ENCODE peak calls at places on chromosomes 5 and 9, in four cellular contexts. One of them, this sample, is unnamed.

GRCh38 chr5:62606878-62607277 is 28.3 kb downstream of the LRRC70 start:
- DNase-seq in Peyer's patch: no peak
- DNase-seq in heart right ventricle: no peak
- DNase-seq in GM23248: no peak
- DNase-seq in this sample: no peak

GRCh38 chr9:135494791-135495559 is 5.5 kb upstream of the MRPS2 start:
- DNase-seq in GM23248: no peak
- DNase-seq in heart right ventricle: no peak
- DNase-seq in Peyer's patch: peak; percentile 30
- DNase-seq in this sample: peak; percentile 12

GRCh38 chr9:100597236-100597635 is 19.4 kb downstream of the CAVIN4 start:
- DNase-seq in Peyer's patch: no peak
- DNase-seq in GM23248: no peak
- DNase-seq in heart right ventricle: no peak
- DNase-seq in this sample: no peak

GRCh38 chr5:57117601-57118000 is 56.3 kb upstream of the GPBP1 start:
- DNase-seq in heart right ventricle: no peak
- DNase-seq in GM23248: no peak
- DNase-seq in Peyer's patch: no peak
- DNase-seq in this sample: no peak

GRCh38 chr5:122323132-122323548 is 11.1 kb downstream of the SNCAIP start:
- DNase-seq in heart right ventricle: no peak
- DNase-seq in GM23248: peak; percentile 25
- DNase-seq in Peyer's patch: no peak
- DNase-seq in this sample: peak; percentile 32

GRCh38 chr5:23506329-23507236 is 826 bp upstream of the PRDM9 start:
- DNase-seq in Peyer's patch: no peak
- DNase-seq in heart right ventricle: no peak
- DNase-seq in GM23248: peak; percentile 35
- DNase-seq in this sample: no peak

GRCh38 chr9:137689745-137690529 is 71.1 kb downstream of the EHMT1 start:
- DNase-seq in Peyer's patch: no peak
- DNase-seq in GM23248: peak; percentile 24
- DNase-seq in heart right ventricle: no peak
- DNase-seq in this sample: no peak

GRCh38 chr5:60945760-60946253 is 802 bp downstream of the NDUFAF2 start:
- DNase-seq in GM23248: peak; percentile 81
- DNase-seq in heart right ventricle: peak; percentile 14
- DNase-seq in Peyer's patch: no peak
- DNase-seq in this sample: peak; percentile 60

GRCh38 chr9:100324594-100325200 is 28.0 kb downstream of the TEX10 start:
- DNase-seq in heart right ventricle: no peak
- DNase-seq in GM23248: peak; percentile 74
- DNase-seq in Peyer's patch: no peak
- DNase-seq in this sample: no peak

GRCh38 chr9:26685857-26686256 is 206.7 kb downstream of the CAAP1 start:
- DNase-seq in Peyer's patch: no peak
- DNase-seq in heart right ventricle: no peak
- DNase-seq in GM23248: peak; percentile 29
- DNase-seq in this sample: no peak

GRCh38 chr5:124651663-124652513 is 94.6 kb downstream of the ZNF608 start:
- DNase-seq in heart right ventricle: peak; percentile 84
- DNase-seq in Peyer's patch: peak; percentile 86
- DNase-seq in GM23248: peak; percentile 90
- DNase-seq in this sample: peak; percentile 84

GRCh38 chr5:11407553-11408145 is 496.6 kb downstream of the CTNND2 start:
- DNase-seq in GM23248: no peak
- DNase-seq in heart right ventricle: no peak
- DNase-seq in Peyer's patch: no peak
- DNase-seq in this sample: no peak

GRCh38 chr9:79134654-79135053 is 437.1 kb upstream of the TLE4 start:
- DNase-seq in Peyer's patch: no peak
- DNase-seq in GM23248: peak; percentile 21
- DNase-seq in heart right ventricle: no peak
- DNase-seq in this sample: no peak

GRCh38 chr9:87594218-87594617 is 96.6 kb downstream of the DAPK1 start:
- DNase-seq in Peyer's patch: no peak
- DNase-seq in GM23248: peak; percentile 23
- DNase-seq in heart right ventricle: no peak
- DNase-seq in this sample: no peak

GRCh38 chr5:34775886-34776285 is 63.1 kb upstream of the TTC23L start:
- DNase-seq in GM23248: no peak
- DNase-seq in Peyer's patch: no peak
- DNase-seq in heart right ventricle: no peak
- DNase-seq in this sample: no peak

GRCh38 chr9:125568616-125569015 is 138.4 kb downstream of the MAPKAP1 start:
- DNase-seq in GM23248: peak; percentile 68
- DNase-seq in heart right ventricle: no peak
- DNase-seq in Peyer's patch: no peak
- DNase-seq in this sample: peak; percentile 39

GRCh38 chr9:107239474-107239873 is 43.6 kb upstream of the RAD23B start:
- DNase-seq in Peyer's patch: no peak
- DNase-seq in heart right ventricle: no peak
- DNase-seq in GM23248: peak; percentile 33
- DNase-seq in this sample: no peak

GRCh38 chr5:1737790-1738405 is 61.7 kb downstream of the MRPL36 start:
- DNase-seq in GM23248: peak; percentile 41
- DNase-seq in Peyer's patch: no peak
- DNase-seq in heart right ventricle: no peak
- DNase-seq in this sample: no peak

GRCh38 chr9:78620303-78620702 is 323.4 kb downstream of the PSAT1 start:
- DNase-seq in Peyer's patch: no peak
- DNase-seq in heart right ventricle: no peak
- DNase-seq in GM23248: peak; percentile 60
- DNase-seq in this sample: no peak

GRCh38 chr5:71533614-71534013 is 53.5 kb upstream of the MCCC2 start:
- DNase-seq in heart right ventricle: no peak
- DNase-seq in Peyer's patch: no peak
- DNase-seq in GM23248: peak; percentile 50
- DNase-seq in this sample: no peak

GRCh38 chr9:134222018-134222573 is 57.7 kb upstream of the RNU6ATAC start:
- DNase-seq in GM23248: no peak
- DNase-seq in heart right ventricle: no peak
- DNase-seq in Peyer's patch: no peak
- DNase-seq in this sample: no peak

GRCh38 chr9:135275163-135275925 is 187.9 kb downstream of the OLFM1 start:
- DNase-seq in Peyer's patch: no peak
- DNase-seq in GM23248: no peak
- DNase-seq in heart right ventricle: no peak
- DNase-seq in this sample: no peak

GRCh38 chr5:66882592-66883227 is 286.5 kb downstream of the MAST4 start:
- DNase-seq in GM23248: peak; percentile 20
- DNase-seq in Peyer's patch: no peak
- DNase-seq in heart right ventricle: no peak
- DNase-seq in this sample: no peak

DNA sequence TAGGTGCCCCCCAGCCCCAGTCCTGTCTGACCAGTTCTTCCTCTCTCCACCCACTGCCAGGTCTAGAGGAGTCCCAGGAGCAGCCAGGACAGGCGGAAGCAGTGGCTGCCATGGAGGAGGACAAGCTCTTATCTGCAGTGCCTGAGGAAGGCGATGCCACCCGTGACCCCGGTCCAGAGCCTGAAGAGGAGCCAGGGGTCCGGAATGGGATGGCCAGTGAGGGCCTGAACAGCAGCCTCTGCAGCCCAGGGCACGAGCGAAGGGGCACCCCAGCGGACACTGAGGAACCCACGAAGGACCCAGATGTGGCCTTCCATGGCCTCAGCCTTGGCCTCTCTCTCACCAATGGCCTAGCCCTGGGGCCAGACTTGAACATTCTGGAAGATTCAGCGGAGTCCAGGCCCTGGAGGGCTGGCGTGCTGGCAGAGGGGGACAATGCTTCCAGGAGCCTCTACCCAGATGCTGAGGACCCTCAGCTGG is 13.8 kb downstream of the PSD2 start:
- DNase-seq in Peyer's patch: peak; percentile 27
- DNase-seq in heart right ventricle: no peak
- DNase-seq in GM23248: no peak
- DNase-seq in this sample: no peak
- H3K27ac ChIP-seq in Peyer's patch: no peak overlapping the region
- H3K27ac ChIP-seq in heart right ventricle: no peak overlapping the region
- H3K27ac ChIP-seq in GM23248: no peak overlapping the region
- H3K27ac ChIP-seq in this sample: no peak overlapping the region

DNA sequence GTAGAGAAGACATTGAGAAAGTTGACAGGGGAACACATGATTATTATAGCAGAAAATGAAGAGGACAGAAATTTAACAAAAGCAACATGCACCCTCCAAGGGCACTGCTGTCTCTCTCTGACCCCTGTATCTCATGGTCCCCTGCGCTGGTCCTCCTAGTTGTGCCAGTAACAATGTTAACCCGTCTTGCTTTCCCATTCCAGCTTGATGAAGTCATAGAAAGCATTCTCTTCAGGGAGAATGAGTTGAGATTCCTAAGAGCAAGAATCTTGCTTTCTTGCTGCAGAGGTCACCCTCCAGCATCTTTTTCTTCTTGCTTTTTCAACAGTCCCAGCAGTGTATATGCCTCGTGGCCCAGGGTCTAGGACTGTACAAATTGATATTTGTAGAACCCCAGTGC is 279.6 kb upstream of the ADAMTSL1 start:
- DNase-seq in heart right ventricle: no peak
- DNase-seq in Peyer's patch: no peak
- DNase-seq in GM23248: no peak
- DNase-seq in this sample: no peak
- H3K4me3 ChIP-seq in heart right ventricle: no peak overlapping the region
- H3K4me3 ChIP-seq in Peyer's patch: no peak overlapping the region
- H3K4me3 ChIP-seq in GM23248: no peak overlapping the region
- H3K4me3 ChIP-seq in this sample: no peak overlapping the region

GRCh38 chr9:8235489-8235888 is 435.9 kb upstream of the DMAC1 start:
- DNase-seq in GM23248: no peak
- DNase-seq in Peyer's patch: no peak
- DNase-seq in heart right ventricle: no peak
- DNase-seq in this sample: no peak

GRCh38 chr9:8234286-8234819 is 434.8 kb upstream of the DMAC1 start:
- DNase-seq in heart right ventricle: no peak
- DNase-seq in Peyer's patch: no peak
- DNase-seq in GM23248: no peak
- DNase-seq in this sample: no peak
- H3K27ac ChIP-seq in heart right ventricle: no peak overlapping the region
- H3K27ac ChIP-seq in Peyer's patch: no peak overlapping the region
- H3K27ac ChIP-seq in GM23248: no peak overlapping the region
- H3K27ac ChIP-seq in this sample: no peak overlapping the region

GRCh38 chr5:54211912-54212311 is 98.5 kb downstream of the ARL15 start:
- DNase-seq in Peyer's patch: no peak
- DNase-seq in GM23248: no peak
- DNase-seq in heart right ventricle: no peak
- DNase-seq in this sample: no peak

GRCh38 chr5:54212331-54212730 is 98.0 kb downstream of the ARL15 start:
- DNase-seq in GM23248: no peak
- DNase-seq in Peyer's patch: no peak
- DNase-seq in heart right ventricle: no peak
- DNase-seq in this sample: no peak

GRCh38 chr5:54214747-54215146 is 95.6 kb downstream of the ARL15 start:
- DNase-seq in GM23248: no peak
- DNase-seq in Peyer's patch: no peak
- DNase-seq in heart right ventricle: no peak
- DNase-seq in this sample: no peak

GRCh38 chr5:54217826-54218503 is 92.4 kb downstream of the ARL15 start:
- DNase-seq in heart right ventricle: peak; percentile 57
- DNase-seq in GM23248: peak; percentile 72
- DNase-seq in Peyer's patch: no peak
- DNase-seq in this sample: no peak

GRCh38 chr5:54215233-54215736 is 95.1 kb downstream of the ARL15 start:
- DNase-seq in heart right ventricle: no peak
- DNase-seq in Peyer's patch: no peak
- DNase-seq in GM23248: no peak
- DNase-seq in this sample: no peak
- H3K4me3 ChIP-seq in heart right ventricle: no peak overlapping the region
- H3K4me3 ChIP-seq in Peyer's patch: no peak overlapping the region
- H3K4me3 ChIP-seq in GM23248: no peak overlapping the region
- H3K4me3 ChIP-seq in this sample: no peak overlapping the region

DNA sequence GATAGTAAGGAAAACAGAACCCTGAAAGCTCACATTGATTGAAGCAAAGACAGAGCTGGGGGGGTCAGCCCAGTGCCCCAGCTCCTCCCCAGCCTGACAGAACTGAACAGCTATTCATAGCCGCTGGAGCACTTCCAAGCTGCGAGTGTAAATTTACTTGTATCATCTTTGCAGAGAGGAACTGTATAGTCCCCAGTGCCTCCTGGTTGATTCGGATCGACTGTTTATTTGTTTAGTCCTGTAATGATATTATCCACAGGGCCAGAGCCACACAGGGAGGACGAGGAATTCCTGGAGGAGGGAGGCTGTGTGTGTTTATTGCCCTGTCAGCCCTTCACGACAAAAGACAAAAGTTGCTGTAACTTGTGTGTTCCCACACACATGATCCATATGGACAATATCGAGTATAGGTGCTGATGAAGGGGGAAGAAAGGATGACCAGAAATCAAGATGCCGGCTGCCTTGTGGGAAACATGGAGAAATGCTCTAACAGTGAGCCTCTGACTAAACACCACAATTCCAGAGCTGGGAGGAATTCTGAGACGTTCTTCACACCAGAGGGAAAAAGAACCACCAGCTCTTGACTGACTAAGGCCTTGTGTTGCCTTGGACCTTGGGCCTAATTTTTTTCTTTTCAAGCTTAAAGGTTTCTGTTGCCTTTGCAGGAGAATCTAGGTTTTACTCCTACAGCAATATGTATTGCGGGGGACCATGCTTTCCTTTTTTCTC is 31.1 kb downstream of the FOXD1 start:
- DNase-seq in GM23248: peak; percentile 51
- DNase-seq in heart right ventricle: no peak
- DNase-seq in Peyer's patch: no peak
- DNase-seq in this sample: no peak
- H3K27ac ChIP-seq in GM23248: peak overlapping the region; percentile 30
- H3K27ac ChIP-seq in heart right ventricle: no peak overlapping the region
- H3K27ac ChIP-seq in Peyer's patch: no peak overlapping the region
- H3K27ac ChIP-seq in this sample: no peak overlapping the region

GRCh38 chr5:179802207-179802883 is 4.3 kb downstream of the MGAT4B start:
- DNase-seq in heart right ventricle: no peak
- DNase-seq in Peyer's patch: peak; percentile 57
- DNase-seq in GM23248: peak; percentile 37
- DNase-seq in this sample: peak; percentile 57

GRCh38 chr5:179804599-179804947 is 2.1 kb downstream of the MGAT4B start:
- DNase-seq in GM23248: no peak
- DNase-seq in heart right ventricle: no peak
- DNase-seq in Peyer's patch: no peak
- DNase-seq in this sample: no peak

GRCh38 chr5:179801304-179802206 is 5.1 kb downstream of the MGAT4B start:
- DNase-seq in heart right ventricle: peak; percentile 70
- DNase-seq in Peyer's patch: peak; percentile 86
- DNase-seq in GM23248: no peak
- DNase-seq in this sample: peak; percentile 91

GRCh38 chr5:179803651-179804598 is 2.7 kb downstream of the MGAT4B start:
- DNase-seq in Peyer's patch: peak; percentile 54
- DNase-seq in GM23248: peak; percentile 62
- DNase-seq in heart right ventricle: no peak
- DNase-seq in this sample: peak; percentile 66

GRCh38 chr5:179802950-179803562 is 3.6 kb downstream of the MGAT4B start:
- DNase-seq in Peyer's patch: peak; percentile 64
- DNase-seq in GM23248: no peak
- DNase-seq in heart right ventricle: no peak
- DNase-seq in this sample: peak; percentile 52
- H3K4me3 ChIP-seq in Peyer's patch: no peak overlapping the region
- H3K4me3 ChIP-seq in GM23248: no peak overlapping the region
- H3K4me3 ChIP-seq in heart right ventricle: no peak overlapping the region
- H3K4me3 ChIP-seq in this sample: no peak overlapping the region

This sample was measured in right cardiac atrium.